ENCODE peak calls at places on chromosome 20, in eight cellular contexts. N, P, W, Q, G, Y, B and Z are unnamed samples.

GRCh38 chr20:1503564-1504227 is 12.5 kb upstream of the SIRPB2 start:
- DNase-seq in P (peak), Y (peak), N (peak), Q (peak), G (peak), W (peak), B (peak), Z (peak)

GRCh38 chr20:1472556-1473243 is 6.1 kb upstream of the NSFL1C start:
- DNase-seq in Q (no peak), P (no peak), B (no peak), G (no peak), Y (no peak), W (no peak), N (no peak), Z (no peak)

GRCh38 chr20:326645-327031 is 1.3 kb downstream of the SOX12 start:
- DNase-seq in W (no peak), Y (no peak), P (peak), B (no peak), G (no peak), N (peak), Q (no peak), Z (peak)

GRCh38 chr20:39195495-39196129 is 233.5 kb downstream of the DHX35 start:
- DNase-seq in P (no peak), N (no peak), Q (no peak), B (no peak), Y (no peak), G (peak), W (no peak), Z (no peak)

GRCh38 chr20:21808863-21809664 is 103.6 kb downstream of the PAX1 start:
- DNase-seq in N (no peak), Q (no peak), W (peak), G (peak), P (no peak), Y (no peak), B (no peak), Z (no peak)

GRCh38 chr20:18647777-18648176 is 59.9 kb downstream of the DTD1 start:
- DNase-seq in N (no peak), P (no peak), W (no peak), Y (no peak), G (no peak), B (no peak), Q (no peak), Z (no peak)

GRCh38 chr20:20089018-20089417 is 36.7 kb downstream of the CFAP61 start:
- DNase-seq in G (no peak), Q (no peak), B (no peak), N (no peak), W (no peak), P (no peak), Y (no peak), Z (no peak)

GRCh38 chr20:35146299-35146921 is 726 bp downstream of the EDEM2 start:
- DNase-seq in B (no peak), G (peak), Q (no peak), P (peak), W (no peak), N (peak), Y (no peak), Z (peak)

GRCh38 chr20:31674895-31675827 is 37.4 kb downstream of the COX4I2 start:
- DNase-seq in G (no peak), B (peak), Q (peak), N (no peak), W (no peak), P (peak), Y (peak), Z (peak)

GRCh38 chr20:63636752-63637633 is 10.1 kb upstream of the GMEB2 start:
- DNase-seq in G (no peak), N (no peak), Q (no peak), P (peak), W (no peak), Y (no peak), B (no peak), Z (no peak)

GRCh38 chr20:38270869-38271608 is 10.5 kb upstream of the KIAA1755 start:
- DNase-seq in W (no peak), P (peak), G (no peak), N (peak), Q (peak), B (no peak), Y (peak), Z (peak)

GRCh38 chr20:3890999-3891929 is 2.1 kb downstream of the PANK2 start:
- DNase-seq in G (no peak), W (no peak), N (no peak), Y (no peak), P (peak), B (no peak), Q (no peak), Z (no peak)

GRCh38 chr20:57361517-57361916 is 10.5 kb downstream of the RAE1 start:
- DNase-seq in P (peak), W (no peak), Y (no peak), Q (peak), N (peak), G (no peak), B (no peak), Z (peak)